ENCODE peak calls at places on chromosomes 1 and 21, in four cellular contexts. One of them, this sample, is unnamed.
A peak's percentile ranks its signal among the peaks of the same experiment; 100 is the strongest.

GRCh38 chr21:23130308-23130707 is 2132.1 kb downstream of the NCAM2 start:
- DNase-seq in neural progenitor cell: no peak
- DNase-seq in osteoblast: no peak
- DNase-seq in GM23338: peak; percentile 4
- DNase-seq in this sample: no peak

GRCh38 chr1:175377394-175377793 is 184.8 kb upstream of the KIAA0040 start:
- DNase-seq in neural progenitor cell: no peak
- DNase-seq in osteoblast: no peak
- DNase-seq in GM23338: no peak
- DNase-seq in this sample: no peak

GRCh38 chr21:32101206-32101763 is 177.6 kb downstream of the MIS18A start:
- DNase-seq in neural progenitor cell: no peak
- DNase-seq in osteoblast: no peak
- DNase-seq in GM23338: no peak
- DNase-seq in this sample: no peak

GRCh38 chr1:983736-984475 is 2.0 kb upstream of the PERM1 start:
- DNase-seq in neural progenitor cell: peak; percentile 72
- DNase-seq in osteoblast: peak; percentile 97
- DNase-seq in GM23338: peak; percentile 65
- DNase-seq in this sample: peak; percentile 49

GRCh38 chr1:224387302-224387912 is 30.7 kb downstream of the CNIH4 start:
- DNase-seq in neural progenitor cell: no peak
- DNase-seq in osteoblast: no peak
- DNase-seq in GM23338: no peak
- DNase-seq in this sample: peak; percentile 20

GRCh38 chr1:7301346-7301993 is 469.6 kb upstream of the VAMP3 start:
- DNase-seq in neural progenitor cell: no peak
- DNase-seq in osteoblast: peak; percentile 68
- DNase-seq in GM23338: no peak
- DNase-seq in this sample: peak; percentile 39

GRCh38 chr1:175023043-175023921 is at the start of gene MRPS14:
- DNase-seq in neural progenitor cell: peak; percentile 97
- DNase-seq in osteoblast: peak; percentile 94
- DNase-seq in GM23338: peak; percentile 100
- DNase-seq in this sample: peak; percentile 98

GRCh38 chr1:6809461-6809860 is 24.2 kb downstream of the CAMTA1 start:
- DNase-seq in neural progenitor cell: no peak
- DNase-seq in osteoblast: no peak
- DNase-seq in GM23338: no peak
- DNase-seq in this sample: no peak

GRCh38 chr1:200479816-200480215 is 70.0 kb upstream of the ZNF281 start:
- DNase-seq in neural progenitor cell: no peak
- DNase-seq in osteoblast: no peak
- DNase-seq in GM23338: no peak
- DNase-seq in this sample: no peak

GRCh38 chr21:43972850-43973633 is 39.1 kb upstream of the TRAPPC10 start:
- DNase-seq in neural progenitor cell: no peak
- DNase-seq in osteoblast: peak; percentile 66
- DNase-seq in GM23338: no peak
- DNase-seq in this sample: no peak

GRCh38 chr1:16338961-16339360 is 13.3 kb downstream of the FBXO42 start:
- DNase-seq in neural progenitor cell: no peak
- DNase-seq in osteoblast: no peak
- DNase-seq in GM23338: no peak
- DNase-seq in this sample: peak; percentile 38
- H3K4me1 ChIP-seq in neural progenitor cell: no peaks in the 10 kb centered on the region
- H3K4me1 ChIP-seq in osteoblast: no peaks in the 10 kb centered on the region
- H3K4me1 ChIP-seq in GM23338: no peaks in the 10 kb centered on the region
- H3K4me1 ChIP-seq in this sample: peaks cover 4% of the 10 kb centered on the region

GRCh38 chr21:34762761-34763160 is 94.0 kb downstream of the CLIC6 start:
- DNase-seq in neural progenitor cell: no peak
- DNase-seq in osteoblast: peak; percentile 34
- DNase-seq in GM23338: peak; percentile 2
- DNase-seq in this sample: peak; percentile 43
- H3K4me3 ChIP-seq in neural progenitor cell: no peak overlapping the region
- H3K4me3 ChIP-seq in osteoblast: no peak overlapping the region
- H3K4me3 ChIP-seq in GM23338: no peak overlapping the region
- H3K4me3 ChIP-seq in this sample: no peak overlapping the region

DNA sequence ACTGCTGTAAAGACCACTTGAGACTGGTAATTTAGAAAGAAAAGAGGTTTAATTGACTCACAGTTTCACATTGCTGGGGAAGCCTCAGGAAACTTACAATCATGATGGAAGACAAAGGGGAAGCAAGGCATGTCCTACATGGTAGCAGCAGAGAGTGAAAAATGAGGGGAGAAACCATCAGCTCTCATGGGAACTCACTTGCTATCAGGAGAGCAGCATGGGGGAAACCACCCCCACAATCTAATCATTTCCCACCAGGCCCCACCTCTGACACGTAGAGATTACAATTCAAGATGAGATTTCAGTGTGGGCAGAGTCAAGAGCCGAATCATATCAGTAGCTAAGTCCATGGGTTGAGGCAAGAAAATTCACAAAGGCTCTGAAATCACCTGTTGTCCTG is 23.8 kb upstream of the LYPD8 start:
- DNase-seq in neural progenitor cell: no peak
- DNase-seq in osteoblast: no peak
- DNase-seq in GM23338: no peak
- DNase-seq in this sample: no peak
- H4K20me1 ChIP-seq in neural progenitor cell: no peaks in the 10 kb centered on the region
- H4K20me1 ChIP-seq in osteoblast: no peaks in the 10 kb centered on the region
- H4K20me1 ChIP-seq in GM23338: no peaks in the 10 kb centered on the region
- H4K20me1 ChIP-seq in this sample: no peaks in the 10 kb centered on the region

DNA sequence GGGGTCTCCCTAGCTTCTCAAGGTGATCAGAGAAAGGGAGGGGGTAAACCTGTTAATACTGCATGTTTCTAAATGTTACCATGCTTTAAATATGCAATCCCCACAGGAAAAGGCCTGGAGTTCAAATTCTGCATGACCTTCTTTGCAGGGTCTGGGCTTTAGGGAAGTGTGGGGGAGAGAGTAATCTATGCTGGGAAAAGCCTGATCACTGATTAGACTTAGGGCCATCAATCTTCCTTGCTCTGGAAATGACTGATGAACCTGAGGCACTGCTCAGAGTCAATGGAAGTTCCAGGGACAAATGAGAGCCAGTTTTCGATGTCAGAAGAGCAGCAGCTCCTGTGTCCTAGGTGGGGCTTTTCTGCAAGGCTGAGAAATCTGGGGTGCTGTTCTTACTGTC is 3.2 kb upstream of the SPRR1A start:
- DNase-seq in neural progenitor cell: no peak
- DNase-seq in osteoblast: no peak
- DNase-seq in GM23338: no peak
- DNase-seq in this sample: no peak
- H3K4me1 ChIP-seq in neural progenitor cell: no peaks in the 10 kb centered on the region
- H3K4me1 ChIP-seq in osteoblast: no peaks in the 10 kb centered on the region
- H3K4me1 ChIP-seq in GM23338: no peaks in the 10 kb centered on the region
- H3K4me1 ChIP-seq in this sample: no peaks in the 10 kb centered on the region

DNA sequence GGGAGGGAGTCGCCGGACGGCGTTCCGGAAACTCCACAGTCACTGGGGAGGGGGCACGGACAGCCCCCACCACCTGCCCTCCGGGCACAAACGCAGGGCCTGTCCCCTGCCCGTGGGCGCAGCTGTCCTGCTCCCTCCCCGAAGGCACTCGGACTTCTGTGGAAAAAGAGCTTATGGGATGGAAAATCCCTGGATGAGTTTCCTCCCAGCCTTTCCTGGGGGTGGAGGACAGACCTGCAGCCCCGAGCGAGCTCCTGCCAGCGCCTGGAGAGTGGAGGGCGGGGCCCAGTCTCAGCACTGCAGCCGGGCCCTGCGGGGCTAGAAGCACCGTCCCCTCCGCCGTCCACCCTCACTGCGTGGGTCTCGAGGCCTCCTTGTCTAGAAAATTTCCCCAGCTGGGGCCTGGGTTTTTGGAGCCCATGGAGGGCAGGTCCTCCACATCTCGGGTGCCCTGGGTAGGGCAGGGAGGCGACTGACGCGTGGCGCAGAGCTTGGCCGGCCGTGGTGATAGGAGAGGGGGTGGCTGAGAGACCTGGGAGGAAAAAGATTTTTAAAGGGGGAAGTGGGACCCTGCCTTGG is 6.5 kb upstream of the COL6A1 start:
- DNase-seq in neural progenitor cell: peak; percentile 56
- DNase-seq in osteoblast: peak; percentile 89
- DNase-seq in GM23338: peak; percentile 65
- DNase-seq in this sample: peak; percentile 76
- H3K4me3 ChIP-seq in neural progenitor cell: peak overlapping the region; percentile 44
- H3K4me3 ChIP-seq in osteoblast: peak overlapping the region; percentile 73
- H3K4me3 ChIP-seq in GM23338: peak overlapping the region; percentile 85
- H3K4me3 ChIP-seq in this sample: peak overlapping the region; percentile 56

GRCh38 chr1:65167544-65167943 is 19.5 kb downstream of the AK4 start:
- DNase-seq in neural progenitor cell: no peak
- DNase-seq in osteoblast: no peak
- DNase-seq in GM23338: no peak
- DNase-seq in this sample: no peak

GRCh38 chr1:65166572-65167305 is 18.7 kb downstream of the AK4 start:
- DNase-seq in neural progenitor cell: no peak
- DNase-seq in osteoblast: no peak
- DNase-seq in GM23338: no peak
- DNase-seq in this sample: no peak

GRCh38 chr1:65164633-65165032 is 16.6 kb downstream of the AK4 start:
- DNase-seq in neural progenitor cell: no peak
- DNase-seq in osteoblast: no peak
- DNase-seq in GM23338: no peak
- DNase-seq in this sample: peak; percentile 65

GRCh38 chr1:65163193-65163805 is 15.3 kb downstream of the AK4 start:
- DNase-seq in neural progenitor cell: no peak
- DNase-seq in osteoblast: no peak
- DNase-seq in GM23338: no peak
- DNase-seq in this sample: peak; percentile 43

GRCh38 chr1:65165269-65166002 is 17.4 kb downstream of the AK4 start:
- DNase-seq in neural progenitor cell: no peak
- DNase-seq in osteoblast: no peak
- DNase-seq in GM23338: peak; percentile 50
- DNase-seq in this sample: no peak
- H4K20me1 ChIP-seq in neural progenitor cell: peaks cover 27% of the 10 kb centered on the region
- H4K20me1 ChIP-seq in osteoblast: peaks cover 2% of the 10 kb centered on the region
- H4K20me1 ChIP-seq in GM23338: peaks cover 5% of the 10 kb centered on the region
- H4K20me1 ChIP-seq in this sample: peaks cover 37% of the 10 kb centered on the region

GRCh38 chr1:28249879-28250295 is 9.4 kb upstream of the SESN2 start:
- DNase-seq in neural progenitor cell: no peak
- DNase-seq in osteoblast: no peak
- DNase-seq in GM23338: no peak
- DNase-seq in this sample: peak; percentile 51
- H3K4me1 ChIP-seq in neural progenitor cell: peaks cover 20% of the 10 kb centered on the region
- H3K4me1 ChIP-seq in osteoblast: peaks cover 40% of the 10 kb centered on the region
- H3K4me1 ChIP-seq in GM23338: peaks cover 17% of the 10 kb centered on the region
- H3K4me1 ChIP-seq in this sample: peaks cover 37% of the 10 kb centered on the region

This sample was measured in GM23248.